ENCODE peak calls at places on chromosomes 6 and 20, in six cellular contexts. T is Peyer's patch; W is CD8-positive, alpha-beta memory T cell; L is HAP-1; P is iPS DF 6.9; C is HCT116. I is an unnamed sample.

GRCh38 chr20:59703046-59703445 is 98.7 kb downstream of the PHACTR3 start:
- DNase-seq in T (no peak), W (no peak), L (no peak), P (no peak), C (no peak), I (peak; percentile 13)

GRCh38 chr6:128519931-128520435 is 416 bp downstream of the PTPRK start:
- DNase-seq in T (no peak), W (peak; percentile 12), L (peak; percentile 55), P (no peak), C (no peak), I (no peak)

GRCh38 chr6:27669278-27669797 is 196.4 kb upstream of the ZNF184 start:
- DNase-seq in T (no peak), W (no peak), L (no peak), P (no peak), C (no peak), I (no peak)

GRCh38 chr20:58523916-58524315 is 8.7 kb upstream of the APCDD1L start:
- DNase-seq in T (no peak), W (no peak), L (no peak), P (no peak), C (no peak), I (no peak)

GRCh38 chr6:152701081-152701862 is 3.6 kb downstream of the MYCT1 start:
- DNase-seq in T (no peak), W (no peak), L (no peak), P (no peak), C (no peak), I (no peak)

GRCh38 chr20:58330229-58330628 is 20.7 kb downstream of the RAB22A start:
- DNase-seq in T (no peak), W (no peak), L (no peak), P (no peak), C (no peak), I (no peak)

GRCh38 chr20:25283221-25283951 is 35.5 kb downstream of the PYGB start:
- DNase-seq in T (no peak), W (no peak), L (no peak), P (no peak), C (no peak), I (no peak)

GRCh38 chr6:131116321-131116720 is 18.9 kb upstream of the AKAP7 start:
- DNase-seq in T (no peak), W (no peak), L (no peak), P (no peak), C (no peak), I (no peak)

GRCh38 chr6:28985396-28986164 is 19.5 kb downstream of the ZNF311 start:
- DNase-seq in T (peak; percentile 32), W (no peak), L (no peak), P (peak; percentile 96), C (peak; percentile 92), I (peak; percentile 96)

GRCh38 chr6:134437376-134437775 is 119.5 kb upstream of the SGK1 start:
- DNase-seq in T (peak; percentile 21), W (no peak), L (no peak), P (no peak), C (no peak), I (no peak)

GRCh38 chr20:17568045-17568788 is 1.7 kb upstream of the DSTN start:
- DNase-seq in T (no peak), W (no peak), L (no peak), P (no peak), C (no peak), I (no peak)

GRCh38 chr6:89145461-89145961 is 344 bp upstream of the PM20D2 start:
- DNase-seq in T (peak; percentile 25), W (peak; percentile 2), L (peak; percentile 48), P (no peak), C (no peak), I (no peak)

GRCh38 chr6:64547594-64548268 is 912.1 kb downstream of the PHF3 start:
- DNase-seq in T (no peak), W (no peak), L (no peak), P (no peak), C (no peak), I (no peak)

GRCh38 chr20:43667341-43668132 is 623 bp downstream of the MYBL2 start:
- DNase-seq in T (peak; percentile 49), W (no peak), L (peak; percentile 37), P (no peak), C (no peak), I (no peak)

GRCh38 chr6:159778131-159778530 is 11.3 kb downstream of the TCP1 start:
- DNase-seq in T (no peak), W (no peak), L (no peak), P (no peak), C (no peak), I (no peak)

GRCh38 chr20:25044660-25045342 is 13.1 kb downstream of the ACSS1 start:
- DNase-seq in T (no peak), W (no peak), L (no peak), P (no peak), C (no peak), I (no peak)

GRCh38 chr6:4969609-4970285 is 34.1 kb downstream of the RPP40 start:
- DNase-seq in T (no peak), W (no peak), L (no peak), P (no peak), C (no peak), I (no peak)

GRCh38 chr6:163356324-163356723 is 58.2 kb upstream of the QKI start:
- DNase-seq in T (no peak), W (no peak), L (no peak), P (no peak), C (no peak), I (no peak)

GRCh38 chr6:53252177-53252692 is 96.5 kb downstream of the ELOVL5 start:
- DNase-seq in T (no peak), W (no peak), L (no peak), P (no peak), C (no peak), I (no peak)

GRCh38 chr20:3072530-3073250 is 1.3 kb downstream of the OXT start:
- DNase-seq in T (no peak), W (no peak), L (no peak), P (no peak), C (no peak), I (no peak)

GRCh38 chr6:116393430-116393829 is 22.7 kb downstream of the DSE start:
- DNase-seq in T (no peak), W (no peak), L (no peak), P (no peak), C (no peak), I (no peak)

GRCh38 chr20:31922181-31922580 is 29.7 kb downstream of the PDRG1 start:
- DNase-seq in T (no peak), W (no peak), L (no peak), P (no peak), C (no peak), I (no peak)

GRCh38 chr6:16401868-16402267 is 163.5 kb downstream of the GMPR start:
- DNase-seq in T (no peak), W (no peak), L (no peak), P (no peak), C (no peak), I (no peak)

GRCh38 chr6:118844915-118845314 is 49.0 kb upstream of the ASF1A start:
- DNase-seq in T (no peak), W (no peak), L (no peak), P (no peak), C (no peak), I (no peak)
- H3K27me3 ChIP-seq in T (no peaks in the 10 kb centered on the region), W (no peaks in the 10 kb centered on the region), L (no peaks in the 10 kb centered on the region), P (no peaks in the 10 kb centered on the region), C (no peaks in the 10 kb centered on the region), I (no peaks in the 10 kb centered on the region)

GRCh38 chr6:137764464-137764863 is 102.6 kb upstream of the TNFAIP3 start:
- DNase-seq in T (no peak), W (no peak), L (no peak), P (no peak), C (no peak), I (peak; percentile 26)

GRCh38 chr6:137763861-137764260 is 103.2 kb upstream of the TNFAIP3 start:
- DNase-seq in T (no peak), W (no peak), L (no peak), P (no peak), C (no peak), I (no peak)

GRCh38 chr6:137766596-137767370 is 100.3 kb upstream of the TNFAIP3 start:
- DNase-seq in T (no peak), W (no peak), L (no peak), P (no peak), C (no peak), I (no peak)

GRCh38 chr6:137763436-137763835 is 103.6 kb upstream of the TNFAIP3 start:
- DNase-seq in T (no peak), W (no peak), L (no peak), P (no peak), C (no peak), I (no peak)

DNA sequence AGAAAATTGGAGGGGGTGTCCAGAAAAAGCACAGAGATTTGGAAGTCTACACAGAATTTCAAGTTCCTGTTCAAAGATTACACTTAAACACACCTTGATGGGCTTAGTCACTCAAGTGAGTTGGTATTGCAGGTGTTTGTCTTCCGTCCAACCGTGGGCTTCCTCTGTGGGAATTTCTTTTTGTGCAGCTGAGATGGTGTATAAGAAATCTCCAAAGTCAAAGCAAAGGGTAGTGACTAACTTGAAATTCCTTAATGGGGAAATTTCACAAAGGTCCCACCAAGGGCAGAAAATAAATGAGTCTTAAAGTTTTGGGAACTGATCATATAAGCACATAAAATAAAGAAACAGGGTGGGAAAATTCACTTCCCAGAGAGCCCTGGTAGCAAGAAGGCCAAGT is 102.0 kb upstream of the TNFAIP3 start:
- DNase-seq in T (no peak), W (no peak), L (no peak), P (no peak), C (no peak), I (no peak)
- H3K36me3 ChIP-seq in T (no peaks in the 10 kb centered on the region), W (no peaks in the 10 kb centered on the region), L (no peaks in the 10 kb centered on the region), P (no peaks in the 10 kb centered on the region), C (no peaks in the 10 kb centered on the region), I (no peaks in the 10 kb centered on the region)

GRCh38 chr20:62980970-62981369 is 25.8 kb downstream of the BHLHE23 start:
- DNase-seq in T (peak; percentile 20), W (peak; percentile 24), L (peak; percentile 13), P (no peak), C (no peak), I (no peak)
- H3K27me3 ChIP-seq in T (no peaks in the 10 kb centered on the region), W (peaks cover 42% of the 10 kb centered on the region), L (peaks cover 53% of the 10 kb centered on the region), P (no peaks in the 10 kb centered on the region), C (no peaks in the 10 kb centered on the region), I (peaks cover 35% of the 10 kb centered on the region)

GRCh38 chr6:43575105-43575771 is 600 bp downstream of the XPO5 start:
- DNase-seq in T (no peak), W (no peak), L (peak; percentile 32), P (peak; percentile 2), C (no peak), I (no peak)

GRCh38 chr6:43575772-43576551 is at the start of the genes POLH and XPO5:
- DNase-seq in T (peak; percentile 89), W (peak; percentile 92), L (peak; percentile 91), P (peak; percentile 84), C (peak; percentile 81), I (peak; percentile 63)

GRCh38 chr6:43572015-43572414 is 3.8 kb downstream of the XPO5 start:
- DNase-seq in T (no peak), W (no peak), L (no peak), P (no peak), C (no peak), I (no peak)

DNA sequence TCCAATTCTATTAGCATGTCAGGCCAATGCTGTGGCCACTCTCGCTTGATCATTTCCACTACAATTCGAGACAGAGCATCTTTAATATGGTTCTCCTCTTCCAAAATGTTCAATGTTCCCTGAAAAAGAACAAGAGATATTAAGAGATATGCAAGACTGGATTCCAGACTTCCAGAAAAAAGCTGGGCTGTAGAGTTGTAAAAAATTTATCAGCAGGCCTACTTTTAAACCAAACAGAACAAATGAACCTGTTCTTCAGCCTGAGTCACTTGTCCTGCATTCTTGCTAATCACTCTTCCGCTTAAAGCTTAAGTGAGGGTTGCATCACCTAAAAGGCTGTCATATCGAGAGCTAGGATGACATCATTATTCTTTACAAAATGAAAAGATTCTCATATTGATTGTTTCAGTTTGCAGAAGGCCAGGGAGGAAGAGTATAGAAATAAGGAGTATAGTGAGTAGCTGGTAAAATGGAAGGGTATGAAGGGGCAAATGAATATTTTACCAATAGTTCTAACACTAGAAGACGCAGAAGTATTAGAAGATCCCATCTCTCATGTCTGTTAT is 4.9 kb downstream of the XPO5 start:
- DNase-seq in T (no peak), W (no peak), L (no peak), P (no peak), C (no peak), I (no peak)
- H3K36me3 ChIP-seq in T (peaks cover 56% of the 10 kb centered on the region), W (peaks cover 22% of the 10 kb centered on the region), L (peaks cover 68% of the 10 kb centered on the region), P (peaks cover 5% of the 10 kb centered on the region), C (peaks cover 51% of the 10 kb centered on the region), I (peaks cover 10% of the 10 kb centered on the region)

I was measured in BJ.